ENCODE peak calls at places on chromosomes 4 and X, in four cellular contexts. One of them, this sample, is unnamed.

GRCh38 chr4:140068247-140068646 is 85.7 kb downstream of the MAML3 start:
- DNase-seq in GM12878: no peak
- DNase-seq in GM12891: no peak
- DNase-seq in HL-60: no peak
- DNase-seq in this sample: no peak

GRCh38 chr4:105715692-105716278 is 7.2 kb downstream of the GSTCD start:
- DNase-seq in GM12878: no peak
- DNase-seq in GM12891: no peak
- DNase-seq in HL-60: no peak
- DNase-seq in this sample: no peak

GRCh38 chrX:44431206-44431605 is 87.7 kb upstream of the EFHC2 start:
- DNase-seq in GM12878: no peak
- DNase-seq in GM12891: no peak
- DNase-seq in HL-60: no peak
- DNase-seq in this sample: no peak

GRCh38 chr4:189185810-189186432 is 754.8 kb upstream of the FRG1 start:
- DNase-seq in GM12878: no peak
- DNase-seq in GM12891: no peak
- DNase-seq in HL-60: no peak
- DNase-seq in this sample: no peak

GRCh38 chr4:156642161-156642560 is 329.4 kb downstream of the PDGFC start:
- DNase-seq in GM12878: no peak
- DNase-seq in GM12891: no peak
- DNase-seq in HL-60: no peak
- DNase-seq in this sample: no peak

GRCh38 chr4:46933686-46934085 is 24.6 kb upstream of the COX7B2 start:
- DNase-seq in GM12878: no peak
- DNase-seq in GM12891: no peak
- DNase-seq in HL-60: no peak
- DNase-seq in this sample: no peak

GRCh38 chrX:111444881-111445280 is 32.9 kb upstream of the DCX start:
- DNase-seq in GM12878: no peak
- DNase-seq in GM12891: no peak
- DNase-seq in HL-60: no peak
- DNase-seq in this sample: no peak

GRCh38 chr4:6753103-6753560 is 29.4 kb upstream of the KIAA0232 start:
- DNase-seq in GM12878: no peak
- DNase-seq in GM12891: no peak
- DNase-seq in HL-60: no peak
- DNase-seq in this sample: peak; percentile 68

GRCh38 chr4:145870155-145871020 is 68.2 kb downstream of the ZNF827 start:
- DNase-seq in GM12878: no peak
- DNase-seq in GM12891: no peak
- DNase-seq in HL-60: no peak
- DNase-seq in this sample: no peak

GRCh38 chr4:110195561-110196205 is 2.7 kb downstream of the ELOVL6 start:
- DNase-seq in GM12878: no peak
- DNase-seq in GM12891: no peak
- DNase-seq in HL-60: no peak
- DNase-seq in this sample: no peak

GRCh38 chrX:145405012-145405411 is 157.7 kb downstream of the SPANXN1 start:
- DNase-seq in GM12878: no peak
- DNase-seq in GM12891: no peak
- DNase-seq in HL-60: peak; percentile 9
- DNase-seq in this sample: peak; percentile 18

GRCh38 chrX:119753639-119754257 is 4.6 kb upstream of the SOWAHD start:
- DNase-seq in GM12878: no peak
- DNase-seq in GM12891: no peak
- DNase-seq in HL-60: peak; percentile 72
- DNase-seq in this sample: peak; percentile 39

GRCh38 chr4:35556387-35556786 is 687.9 kb downstream of the ARAP2 start:
- DNase-seq in GM12878: no peak
- DNase-seq in GM12891: no peak
- DNase-seq in HL-60: no peak
- DNase-seq in this sample: no peak

GRCh38 chrX:73647632-73648322 is 84.8 kb downstream of the CHIC1 start:
- DNase-seq in GM12878: peak; percentile 11
- DNase-seq in GM12891: no peak
- DNase-seq in HL-60: no peak
- DNase-seq in this sample: no peak

GRCh38 chr4:156933633-156934258 is 37.9 kb downstream of the PDGFC start:
- DNase-seq in GM12878: no peak
- DNase-seq in GM12891: no peak
- DNase-seq in HL-60: no peak
- DNase-seq in this sample: no peak

GRCh38 chrX:115367956-115368355 is 78.4 kb downstream of the LUZP4 start:
- DNase-seq in GM12878: no peak
- DNase-seq in GM12891: no peak
- DNase-seq in HL-60: no peak
- DNase-seq in this sample: no peak

GRCh38 chr4:8905236-8905772 is 33.7 kb upstream of the HMX1 start:
- DNase-seq in GM12878: no peak
- DNase-seq in GM12891: no peak
- DNase-seq in HL-60: no peak
- DNase-seq in this sample: no peak

GRCh38 chrX:124098089-124098488 is 136.6 kb downstream of the STAG2 start:
- DNase-seq in GM12878: no peak
- DNase-seq in GM12891: no peak
- DNase-seq in HL-60: peak; percentile 7
- DNase-seq in this sample: no peak

GRCh38 chr4:151620066-151620465 is 140.7 kb downstream of the GATB start:
- DNase-seq in GM12878: no peak
- DNase-seq in GM12891: no peak
- DNase-seq in HL-60: no peak
- DNase-seq in this sample: no peak

GRCh38 chr4:94507708-94508107 is 56.0 kb downstream of the PDLIM5 start:
- DNase-seq in GM12878: no peak
- DNase-seq in GM12891: no peak
- DNase-seq in HL-60: no peak
- DNase-seq in this sample: peak; percentile 27

GRCh38 chr4:89173336-89174090 is 62.2 kb downstream of the TIGD2 start:
- DNase-seq in GM12878: no peak
- DNase-seq in GM12891: no peak
- DNase-seq in HL-60: no peak
- DNase-seq in this sample: no peak

GRCh38 chr4:4866833-4867744 is 7.6 kb downstream of the MSX1 start:
- DNase-seq in GM12878: no peak
- DNase-seq in GM12891: no peak
- DNase-seq in HL-60: no peak
- DNase-seq in this sample: no peak
- TF ChIP-seq SPI1 in GM12878: no peak
- TF ChIP-seq SPI1 in GM12891: no peak
- TF ChIP-seq SPI1 in HL-60: no peak
- TF ChIP-seq SPI1 in this sample: no peak

GRCh38 chrX:47646636-47647035 is 3.7 kb downstream of the ELK1 start:
- DNase-seq in GM12878: no peak
- DNase-seq in GM12891: no peak
- DNase-seq in HL-60: no peak
- DNase-seq in this sample: no peak
- TF ChIP-seq SPI1 in GM12878: no peak
- TF ChIP-seq SPI1 in GM12891: no peak
- TF ChIP-seq SPI1 in HL-60: no peak
- TF ChIP-seq SPI1 in this sample: no peak

GRCh38 chr4:164551713-164552040 is 202.3 kb upstream of the SMIM31 start:
- DNase-seq in GM12878: no peak
- DNase-seq in GM12891: no peak
- DNase-seq in HL-60: no peak
- DNase-seq in this sample: no peak
- TF ChIP-seq SPI1 in GM12878: no peak
- TF ChIP-seq SPI1 in GM12891: no peak
- TF ChIP-seq SPI1 in HL-60: no peak
- TF ChIP-seq SPI1 in this sample: no peak

GRCh38 chr4:107825072-107825789 is 499 bp downstream of the SGMS2 start:
- DNase-seq in GM12878: no peak
- DNase-seq in GM12891: no peak
- DNase-seq in HL-60: peak; percentile 57
- DNase-seq in this sample: no peak
- TF ChIP-seq SPI1 in GM12878: no peak
- TF ChIP-seq SPI1 in GM12891: no peak
- TF ChIP-seq SPI1 in HL-60: no peak
- TF ChIP-seq SPI1 in this sample: no peak

DNA sequence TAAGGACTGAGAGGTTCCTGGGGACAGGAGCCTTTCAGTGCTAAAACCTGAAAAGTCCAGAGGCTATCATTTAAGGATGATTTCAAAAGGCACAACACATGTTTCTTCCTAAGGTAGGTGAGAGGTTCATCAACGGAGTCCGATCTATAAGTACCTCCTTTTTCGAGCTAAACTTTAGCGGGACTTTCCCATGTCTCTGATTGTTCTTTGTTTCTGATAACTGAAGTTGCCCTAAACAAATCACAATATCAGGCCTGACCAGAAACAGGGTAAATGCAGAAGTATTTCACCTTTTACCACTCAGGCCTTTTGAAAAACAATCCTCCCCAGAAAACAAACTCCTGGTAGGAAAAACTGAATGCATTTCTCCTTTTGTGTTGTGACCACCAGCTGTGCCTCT is 17.6 kb downstream of the PIR start:
- DNase-seq in GM12878: no peak
- DNase-seq in GM12891: no peak
- DNase-seq in HL-60: no peak
- DNase-seq in this sample: no peak
- TF ChIP-seq SPI1 in GM12878: no peak
- TF ChIP-seq SPI1 in GM12891: no peak
- TF ChIP-seq SPI1 in HL-60: no peak
- TF ChIP-seq SPI1 in this sample: no peak

GRCh38 chrX:21778236-21778635 is 20.3 kb upstream of the SMPX start:
- DNase-seq in GM12878: no peak
- DNase-seq in GM12891: no peak
- DNase-seq in HL-60: no peak
- DNase-seq in this sample: no peak
- TF ChIP-seq SPI1 in GM12878: no peak
- TF ChIP-seq SPI1 in GM12891: no peak
- TF ChIP-seq SPI1 in HL-60: no peak
- TF ChIP-seq SPI1 in this sample: no peak

This sample was measured in K562.